ENCODE peak calls at places on chromosomes 7 and 10, in four cellular contexts. A is chondrocyte, Q is omental fat pad, O is foreskin fibroblast. H is an unnamed sample.

GRCh38 chr10:69092959-69093850 is 5.3 kb downstream of the SRGN start:
- DNase-seq in A (no peak), Q (peak), O (peak), H (peak)

GRCh38 chr10:20185116-20185515 is 368.9 kb downstream of the PLXDC2 start:
- DNase-seq in A (no peak), Q (no peak), O (no peak), H (no peak)

GRCh38 chr7:150367677-150368097 is 935 bp upstream of the REPIN1 start:
- DNase-seq in A (no peak), Q (no peak), O (no peak), H (peak)

GRCh38 chr10:100186813-100187212 is 984 bp upstream of the ERLIN1 start:
- DNase-seq in A (no peak), Q (no peak), O (peak), H (no peak)

GRCh38 chr10:109978481-109978880 is 29.3 kb upstream of the ADD3 start:
- DNase-seq in A (no peak), Q (no peak), O (peak), H (no peak)

GRCh38 chr10:580796-581195 is 108.7 kb downstream of the DIP2C start:
- DNase-seq in A (no peak), Q (no peak), O (peak), H (peak)

GRCh38 chr10:19819419-19820033 is 3.3 kb downstream of the PLXDC2 start:
- DNase-seq in A (no peak), Q (no peak), O (peak), H (peak)

GRCh38 chr7:41189866-41190265 is 513.0 kb downstream of the INHBA start:
- DNase-seq in A (no peak), Q (no peak), O (peak), H (peak)

GRCh38 chr10:68598978-68599753 is 39.0 kb downstream of the TET1 start:
- DNase-seq in A (no peak), Q (no peak), O (peak), H (no peak)

GRCh38 chr10:100033766-100034418 is 24.1 kb upstream of the DNMBP start:
- DNase-seq in A (no peak), Q (no peak), O (no peak), H (no peak)

GRCh38 chr7:76131872-76132271 is 69.8 kb upstream of the SRRM3 start:
- DNase-seq in A (no peak), Q (no peak), O (no peak), H (no peak)

GRCh38 chr7:157077986-157078644 is 60.6 kb upstream of the UBE3C start:
- DNase-seq in A (no peak), Q (no peak), O (peak), H (no peak)

GRCh38 chr10:132470306-132471124 is 67.1 kb upstream of the INPP5A start:
- DNase-seq in A (peak), Q (no peak), O (no peak), H (peak)

GRCh38 chr7:34131371-34131770 is 226.0 kb downstream of the BMPER start:
- DNase-seq in A (no peak), Q (no peak), O (peak), H (no peak)

GRCh38 chr7:23277359-23277989 is 21.7 kb upstream of the MALSU1 start:
- DNase-seq in A (no peak), Q (no peak), O (peak), H (peak)

GRCh38 chr10:61761825-61762217 is 99.1 kb downstream of the CABCOCO1 start:
- DNase-seq in A (no peak), Q (no peak), O (no peak), H (no peak)

GRCh38 chr10:8159628-8160165 is 105.2 kb downstream of the GATA3 start:
- DNase-seq in A (no peak), Q (no peak), O (no peak), H (no peak)

GRCh38 chr7:6227294-6227846 is 45.1 kb downstream of the CYTH3 start:
- DNase-seq in A (no peak), Q (no peak), O (peak), H (no peak)

GRCh38 chr10:60192986-60193385 is 196.7 kb downstream of the ANK3 start:
- DNase-seq in A (no peak), Q (no peak), O (no peak), H (no peak)

GRCh38 chr10:122849090-122849489 is 3.4 kb upstream of the CUZD1 start:
- DNase-seq in A (no peak), Q (no peak), O (no peak), H (no peak)

GRCh38 chr7:42192851-42193456 is 44.1 kb downstream of the GLI3 start:
- DNase-seq in A (no peak), Q (no peak), O (no peak), H (no peak)

GRCh38 chr7:87574630-87575029 is 26.1 kb downstream of the ABCB1 start:
- DNase-seq in A (no peak), Q (no peak), O (peak), H (no peak)

GRCh38 chr10:135601-136464 is 578 bp downstream of the ZMYND11 start:
- DNase-seq in A (peak), Q (peak), O (peak), H (no peak)

GRCh38 chr7:27906385-27907091 is 166.6 kb downstream of the TAX1BP1 start:
- DNase-seq in A (no peak), Q (no peak), O (no peak), H (peak)

GRCh38 chr7:76296743-76297740 is 5.4 kb upstream of the HSPB1 start:
- DNase-seq in A (no peak), Q (no peak), O (peak), H (no peak)

GRCh38 chr10:124565565-124566221 is 104.1 kb downstream of the LHPP start:
- DNase-seq in A (peak), Q (no peak), O (peak), H (no peak)

DNA sequence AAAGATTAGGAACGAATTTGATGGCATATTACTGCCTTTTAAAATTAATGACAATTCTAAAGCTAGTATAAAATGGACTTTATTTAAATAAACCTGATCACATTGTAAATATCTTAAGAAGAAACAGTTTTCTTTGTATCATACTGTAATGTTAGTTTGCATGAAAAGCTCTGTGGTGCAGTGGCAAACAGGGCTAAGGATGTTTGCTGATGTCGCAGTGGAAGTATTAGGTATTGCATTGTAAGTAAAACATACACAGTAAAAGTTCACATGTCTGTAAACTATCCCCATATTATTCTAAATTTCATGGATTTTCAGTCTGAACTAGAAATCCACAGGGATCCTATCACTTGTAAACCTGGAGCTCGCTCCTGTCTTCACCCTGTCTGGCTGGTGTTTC is 252.6 kb upstream of the ZNF32 start:
- DNase-seq in A (no peak), Q (no peak), O (peak), H (no peak)
- TF ChIP-seq CTCF in A (peak), Q (no peak), O (peak), H (peak)

GRCh38 chr7:31146026-31146425 is 93.9 kb downstream of the ADCYAP1R1 start:
- DNase-seq in A (no peak), Q (no peak), O (no peak), H (no peak)

GRCh38 chr7:31145339-31145738 is 93.2 kb downstream of the ADCYAP1R1 start:
- DNase-seq in A (no peak), Q (no peak), O (no peak), H (no peak)
- TF ChIP-seq CTCF in A (peak), Q (no peak), O (no peak), H (no peak)

GRCh38 chr10:10256860-10257259 is 760.8 kb upstream of the CELF2 start:
- DNase-seq in A (no peak), Q (no peak), O (no peak), H (no peak)

DNA sequence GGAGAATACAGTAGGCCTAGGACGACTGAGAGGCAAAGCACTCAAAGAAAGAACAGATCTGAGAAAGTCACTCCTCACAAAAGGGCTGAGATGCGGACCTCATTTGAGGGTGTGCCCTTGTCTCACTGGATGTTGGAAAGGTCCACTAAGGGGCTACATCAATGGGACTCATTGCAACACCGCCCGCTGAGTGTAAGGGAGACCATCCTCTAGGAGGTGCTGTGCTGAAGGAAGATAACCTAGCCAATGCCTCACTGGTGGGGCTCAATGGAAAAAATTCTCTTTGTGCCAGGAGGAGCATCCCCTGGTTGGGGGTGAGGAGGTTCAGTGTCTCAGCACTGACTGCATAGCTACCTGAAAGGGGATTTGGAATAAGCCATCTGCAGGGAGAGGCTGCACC is 758.7 kb upstream of the CELF2 start:
- DNase-seq in A (no peak), Q (no peak), O (no peak), H (no peak)
- TF ChIP-seq CTCF in A (no peak), Q (no peak), O (no peak), H (no peak)

GRCh38 chr10:28681928-28682750 is 4.8 kb downstream of the BAMBI start:
- DNase-seq in A (no peak), Q (no peak), O (no peak), H (no peak)

GRCh38 chr10:28681345-28681763 is 4.0 kb downstream of the BAMBI start:
- DNase-seq in A (no peak), Q (no peak), O (no peak), H (no peak)

GRCh38 chr10:28678687-28679457 is 1.6 kb downstream of the BAMBI start:
- DNase-seq in A (no peak), Q (no peak), O (no peak), H (no peak)

GRCh38 chr10:28677889-28678686 is 767 bp downstream of the BAMBI start:
- DNase-seq in A (no peak), Q (no peak), O (peak), H (no peak)

DNA sequence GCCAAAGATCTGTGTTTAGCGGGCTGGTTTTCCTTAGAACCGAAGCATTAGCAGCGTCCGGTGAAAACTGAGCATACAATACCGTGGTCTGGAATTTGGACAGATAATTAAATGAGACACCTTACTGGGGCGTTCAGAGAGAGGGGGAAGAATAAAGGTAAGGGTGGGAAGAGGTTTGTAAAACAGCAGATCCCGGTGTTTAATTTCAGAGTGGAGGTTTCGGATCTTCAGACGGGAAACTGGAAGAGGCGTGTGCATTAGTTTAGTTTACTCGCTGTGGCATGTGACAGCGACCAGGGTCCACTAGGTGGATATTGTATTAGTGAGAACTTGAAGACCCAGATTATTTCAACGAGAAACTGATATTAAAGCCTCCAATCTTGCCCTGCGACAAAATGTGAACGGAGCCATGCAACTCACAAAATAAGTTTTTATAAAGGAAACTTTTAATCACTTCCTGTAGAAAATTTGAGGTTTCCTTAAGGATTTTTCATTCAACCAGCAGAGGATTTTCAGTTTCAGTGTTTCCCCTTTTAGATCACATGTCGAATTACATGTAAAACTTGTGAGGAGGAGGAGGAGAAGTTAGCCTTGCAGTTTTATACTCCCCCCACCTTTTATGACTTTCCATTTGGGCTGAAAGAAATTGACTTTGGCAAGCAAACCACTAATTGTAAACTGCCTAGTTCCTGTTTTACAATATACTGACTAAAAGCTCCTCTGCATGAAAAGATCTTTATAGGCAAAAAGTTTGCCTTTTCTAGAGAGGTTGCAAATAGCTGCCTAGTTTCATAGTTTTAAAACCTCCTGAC is 2.8 kb downstream of the BAMBI start:
- DNase-seq in A (no peak), Q (no peak), O (no peak), H (no peak)
- TF ChIP-seq CTCF in A (peak), Q (no peak), O (no peak), H (peak)

GRCh38 chr7:36096460-36097095 is 56.5 kb upstream of the EEPD1 start:
- DNase-seq in A (no peak), Q (no peak), O (no peak), H (no peak)
- TF ChIP-seq CTCF in A (no peak), Q (no peak), O (no peak), H (no peak)

GRCh38 chr7:103094102-103094501 is 19.2 kb downstream of the ARMC10 start:
- DNase-seq in A (no peak), Q (no peak), O (peak), H (no peak)
- TF ChIP-seq CTCF in A (peak), Q (no peak), O (no peak), H (no peak)

DNA sequence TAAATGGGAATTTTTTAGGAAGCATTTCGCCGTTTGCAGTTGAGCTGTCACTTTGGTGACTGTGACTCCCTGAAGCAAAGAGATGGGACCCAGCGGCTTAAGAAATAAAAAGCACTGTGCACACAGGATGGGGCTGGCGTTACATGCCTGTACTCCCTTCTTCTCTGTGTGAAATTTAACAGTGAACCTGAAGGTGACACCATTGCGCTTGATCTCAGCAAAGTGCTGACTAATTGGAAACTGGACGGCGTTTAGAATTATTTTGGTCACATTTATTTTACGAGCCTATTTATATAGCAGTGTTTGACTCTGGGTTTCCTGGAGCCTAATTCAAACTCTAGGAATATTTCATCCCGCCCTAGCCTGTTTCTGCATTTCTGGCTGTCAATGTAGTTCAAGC is 146.2 kb downstream of the PAXIP1 start:
- DNase-seq in A (no peak), Q (no peak), O (no peak), H (no peak)
- TF ChIP-seq CTCF in A (no peak), Q (no peak), O (no peak), H (no peak)

GRCh38 chr7:127680983-127681382 is 29.0 kb downstream of the SND1 start:
- DNase-seq in A (no peak), Q (no peak), O (no peak), H (no peak)
- TF ChIP-seq CTCF in A (no peak), Q (no peak), O (no peak), H (no peak)

GRCh38 chr7:142153400-142153799 is 41.9 kb downstream of the MGAM2 start:
- DNase-seq in A (no peak), Q (no peak), O (no peak), H (no peak)
- TF ChIP-seq CTCF in A (peak), Q (no peak), O (no peak), H (peak)

DNA sequence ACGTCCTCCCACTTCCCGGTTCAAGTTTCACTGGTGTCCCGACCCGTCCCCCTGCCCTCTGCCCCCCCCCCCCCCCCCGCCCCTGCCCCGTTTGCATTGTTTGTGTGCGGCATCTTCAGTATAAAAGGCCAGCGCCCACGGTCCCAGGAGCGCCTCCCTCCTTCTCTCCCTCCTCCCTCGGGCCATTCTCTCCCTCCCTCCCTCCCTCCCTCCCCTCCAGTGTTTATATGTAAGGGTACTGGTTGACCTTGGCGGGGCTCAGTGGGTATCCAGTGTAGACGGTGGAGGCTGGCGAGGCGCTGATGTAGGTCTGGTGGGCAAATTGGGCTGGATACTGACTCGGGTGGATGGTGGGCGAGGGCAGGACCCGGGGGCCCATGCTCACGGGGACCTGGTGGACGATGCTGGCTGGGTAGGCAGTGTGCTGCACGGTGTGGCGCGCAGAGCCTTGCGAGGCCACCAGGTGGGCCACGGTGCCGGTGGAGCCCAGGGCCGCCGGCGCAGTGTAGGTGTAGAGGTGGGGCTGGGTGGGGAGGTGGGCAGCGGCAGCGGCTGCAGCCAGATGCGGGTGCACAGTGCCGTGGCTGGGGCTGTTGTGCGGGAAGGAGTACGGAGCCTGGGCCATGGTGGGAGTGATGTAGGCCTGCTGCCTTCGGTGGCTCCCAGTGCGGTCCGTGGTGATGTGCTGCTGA is 49.4 kb downstream of the CLEC2L start:
- DNase-seq in A (no peak), Q (no peak), O (no peak), H (no peak)
- TF ChIP-seq CTCF in A (no peak), Q (no peak), O (no peak), H (no peak)